ENCODE peak calls at places on chromosomes 16 and 17, in ten cellular contexts. One of them, this sample, is unnamed.

GRCh38 chr17:57603978-57604377 is 141.1 kb downstream of the CCDC182 start:
- DNase-seq in AG10803: no peak
- DNase-seq in H1: no peak
- DNase-seq in HCT116: no peak
- DNase-seq in heart left ventricle: no peak
- DNase-seq in upper lobe of right lung: peak
- DNase-seq in left ventricle myocardium inferior: no peak
- DNase-seq in GM06990: peak
- DNase-seq in heart right ventricle: no peak
- DNase-seq in fibroblast of lung: no peak
- DNase-seq in this sample: no peak

GRCh38 chr16:27084296-27085065 is 17.8 kb downstream of the C16orf82 start:
- DNase-seq in upper lobe of right lung: no peak
- DNase-seq in left ventricle myocardium inferior: no peak
- DNase-seq in HCT116: no peak
- DNase-seq in GM06990: no peak
- DNase-seq in H1: no peak
- DNase-seq in heart right ventricle: no peak
- DNase-seq in AG10803: no peak
- DNase-seq in heart left ventricle: no peak
- DNase-seq in fibroblast of lung: no peak
- DNase-seq in this sample: no peak

GRCh38 chr17:71118039-71118438 is 948.7 kb downstream of the KCNJ2 start:
- DNase-seq in AG10803: no peak
- DNase-seq in heart right ventricle: no peak
- DNase-seq in H1: no peak
- DNase-seq in left ventricle myocardium inferior: no peak
- DNase-seq in GM06990: no peak
- DNase-seq in HCT116: peak
- DNase-seq in heart left ventricle: no peak
- DNase-seq in upper lobe of right lung: no peak
- DNase-seq in fibroblast of lung: peak
- DNase-seq in this sample: no peak

GRCh38 chr17:45288825-45289224 is 26.9 kb upstream of the SPATA32 start:
- DNase-seq in GM06990: no peak
- DNase-seq in upper lobe of right lung: no peak
- DNase-seq in AG10803: no peak
- DNase-seq in heart right ventricle: peak
- DNase-seq in H1: no peak
- DNase-seq in HCT116: no peak
- DNase-seq in heart left ventricle: peak
- DNase-seq in left ventricle myocardium inferior: peak
- DNase-seq in fibroblast of lung: no peak
- DNase-seq in this sample: no peak

GRCh38 chr16:74743668-74744299 is 30.8 kb downstream of the FA2H start:
- DNase-seq in GM06990: no peak
- DNase-seq in upper lobe of right lung: peak
- DNase-seq in heart left ventricle: no peak
- DNase-seq in HCT116: peak
- DNase-seq in AG10803: peak
- DNase-seq in H1: no peak
- DNase-seq in heart right ventricle: no peak
- DNase-seq in left ventricle myocardium inferior: no peak
- DNase-seq in fibroblast of lung: peak
- DNase-seq in this sample: no peak

GRCh38 chr17:55005520-55005919 is 37.0 kb downstream of the STXBP4 start:
- DNase-seq in heart left ventricle: no peak
- DNase-seq in H1: no peak
- DNase-seq in heart right ventricle: no peak
- DNase-seq in upper lobe of right lung: no peak
- DNase-seq in GM06990: no peak
- DNase-seq in AG10803: peak
- DNase-seq in left ventricle myocardium inferior: no peak
- DNase-seq in fibroblast of lung: peak
- DNase-seq in HCT116: peak
- DNase-seq in this sample: peak

GRCh38 chr16:83781-84615 is 6.0 kb downstream of the MPG start:
- DNase-seq in GM06990: no peak
- DNase-seq in upper lobe of right lung: no peak
- DNase-seq in H1: no peak
- DNase-seq in heart left ventricle: no peak
- DNase-seq in heart right ventricle: no peak
- DNase-seq in HCT116: no peak
- DNase-seq in left ventricle myocardium inferior: no peak
- DNase-seq in fibroblast of lung: peak
- DNase-seq in AG10803: no peak
- DNase-seq in this sample: no peak

GRCh38 chr17:13265306-13265705 is 247.5 kb upstream of the ELAC2 start:
- DNase-seq in heart right ventricle: no peak
- DNase-seq in fibroblast of lung: no peak
- DNase-seq in left ventricle myocardium inferior: no peak
- DNase-seq in upper lobe of right lung: no peak
- DNase-seq in H1: no peak
- DNase-seq in GM06990: no peak
- DNase-seq in AG10803: no peak
- DNase-seq in heart left ventricle: no peak
- DNase-seq in HCT116: no peak
- DNase-seq in this sample: no peak

GRCh38 chr17:67994827-67995567 is 1.3 kb downstream of the C17orf58 start:
- DNase-seq in heart left ventricle: no peak
- DNase-seq in H1: no peak
- DNase-seq in fibroblast of lung: peak
- DNase-seq in HCT116: no peak
- DNase-seq in heart right ventricle: no peak
- DNase-seq in AG10803: peak
- DNase-seq in left ventricle myocardium inferior: no peak
- DNase-seq in upper lobe of right lung: no peak
- DNase-seq in GM06990: no peak
- DNase-seq in this sample: peak

GRCh38 chr17:46889992-46890564 is 32.9 kb upstream of the GOSR2 start:
- DNase-seq in heart left ventricle: no peak
- DNase-seq in AG10803: no peak
- DNase-seq in GM06990: no peak
- DNase-seq in H1: no peak
- DNase-seq in heart right ventricle: no peak
- DNase-seq in HCT116: no peak
- DNase-seq in fibroblast of lung: no peak
- DNase-seq in upper lobe of right lung: no peak
- DNase-seq in left ventricle myocardium inferior: no peak
- DNase-seq in this sample: no peak

GRCh38 chr16:64380751-64381150 is 741.1 kb downstream of the CDH11 start:
- DNase-seq in heart left ventricle: no peak
- DNase-seq in upper lobe of right lung: no peak
- DNase-seq in H1: no peak
- DNase-seq in fibroblast of lung: no peak
- DNase-seq in GM06990: no peak
- DNase-seq in left ventricle myocardium inferior: no peak
- DNase-seq in heart right ventricle: no peak
- DNase-seq in AG10803: no peak
- DNase-seq in HCT116: no peak
- DNase-seq in this sample: no peak

GRCh38 chr16:1674306-1674705 is 3.8 kb upstream of the JPT2 start:
- DNase-seq in fibroblast of lung: no peak
- DNase-seq in heart left ventricle: no peak
- DNase-seq in upper lobe of right lung: no peak
- DNase-seq in GM06990: no peak
- DNase-seq in H1: no peak
- DNase-seq in AG10803: no peak
- DNase-seq in heart right ventricle: no peak
- DNase-seq in left ventricle myocardium inferior: no peak
- DNase-seq in HCT116: no peak
- DNase-seq in this sample: no peak

GRCh38 chr17:58120195-58120822 is 27.9 kb upstream of the OR4D1 start:
- DNase-seq in heart left ventricle: peak
- DNase-seq in H1: peak
- DNase-seq in HCT116: peak
- DNase-seq in AG10803: peak
- DNase-seq in left ventricle myocardium inferior: no peak
- DNase-seq in fibroblast of lung: peak
- DNase-seq in GM06990: no peak
- DNase-seq in upper lobe of right lung: no peak
- DNase-seq in heart right ventricle: peak
- DNase-seq in this sample: peak

GRCh38 chr17:6558276-6558675 is 1.9 kb upstream of the PITPNM3 start:
- DNase-seq in H1: no peak
- DNase-seq in fibroblast of lung: no peak
- DNase-seq in HCT116: no peak
- DNase-seq in left ventricle myocardium inferior: no peak
- DNase-seq in AG10803: no peak
- DNase-seq in GM06990: no peak
- DNase-seq in heart right ventricle: no peak
- DNase-seq in upper lobe of right lung: no peak
- DNase-seq in heart left ventricle: peak
- DNase-seq in this sample: no peak

GRCh38 chr17:6556121-6557039 is at the start of gene PITPNM3:
- DNase-seq in GM06990: no peak
- DNase-seq in fibroblast of lung: no peak
- DNase-seq in left ventricle myocardium inferior: no peak
- DNase-seq in AG10803: no peak
- DNase-seq in HCT116: no peak
- DNase-seq in heart left ventricle: no peak
- DNase-seq in heart right ventricle: no peak
- DNase-seq in H1: peak
- DNase-seq in upper lobe of right lung: peak
- DNase-seq in this sample: no peak

GRCh38 chr17:6558932-6559752 is 2.8 kb upstream of the PITPNM3 start:
- DNase-seq in AG10803: no peak
- DNase-seq in HCT116: no peak
- DNase-seq in upper lobe of right lung: peak
- DNase-seq in fibroblast of lung: peak
- DNase-seq in H1: no peak
- DNase-seq in GM06990: no peak
- DNase-seq in heart right ventricle: no peak
- DNase-seq in heart left ventricle: peak
- DNase-seq in left ventricle myocardium inferior: no peak
- DNase-seq in this sample: no peak

GRCh38 chr17:6555331-6556120 is 829 bp downstream of the PITPNM3 start:
- DNase-seq in HCT116: no peak
- DNase-seq in AG10803: peak
- DNase-seq in GM06990: no peak
- DNase-seq in heart left ventricle: no peak
- DNase-seq in H1: peak
- DNase-seq in fibroblast of lung: no peak
- DNase-seq in upper lobe of right lung: peak
- DNase-seq in left ventricle myocardium inferior: no peak
- DNase-seq in heart right ventricle: no peak
- DNase-seq in this sample: no peak

GRCh38 chr17:6557040-6557438 is 684 bp upstream of the PITPNM3 start:
- DNase-seq in GM06990: no peak
- DNase-seq in H1: no peak
- DNase-seq in heart left ventricle: no peak
- DNase-seq in heart right ventricle: no peak
- DNase-seq in AG10803: no peak
- DNase-seq in left ventricle myocardium inferior: no peak
- DNase-seq in HCT116: no peak
- DNase-seq in upper lobe of right lung: no peak
- DNase-seq in fibroblast of lung: no peak
- DNase-seq in this sample: no peak
- H3K4me3 ChIP-seq in GM06990: no peak
- H3K4me3 ChIP-seq in H1: peak
- H3K4me3 ChIP-seq in heart left ventricle: no peak
- H3K4me3 ChIP-seq in heart right ventricle: no peak
- H3K4me3 ChIP-seq in AG10803: no peak
- H3K4me3 ChIP-seq in left ventricle myocardium inferior: peak
- H3K4me3 ChIP-seq in HCT116: peak
- H3K4me3 ChIP-seq in upper lobe of right lung: peak
- H3K4me3 ChIP-seq in fibroblast of lung: no peak
- H3K4me3 ChIP-seq in this sample: no peak

GRCh38 chr17:27408891-27409290 is 47.4 kb upstream of the KSR1 start:
- DNase-seq in heart left ventricle: no peak
- DNase-seq in AG10803: peak
- DNase-seq in upper lobe of right lung: no peak
- DNase-seq in H1: no peak
- DNase-seq in fibroblast of lung: peak
- DNase-seq in left ventricle myocardium inferior: no peak
- DNase-seq in HCT116: no peak
- DNase-seq in heart right ventricle: no peak
- DNase-seq in GM06990: no peak
- DNase-seq in this sample: no peak
- H3K4me3 ChIP-seq in heart left ventricle: no peak
- H3K4me3 ChIP-seq in AG10803: no peak
- H3K4me3 ChIP-seq in upper lobe of right lung: no peak
- H3K4me3 ChIP-seq in H1: no peak
- H3K4me3 ChIP-seq in fibroblast of lung: no peak
- H3K4me3 ChIP-seq in left ventricle myocardium inferior: no peak
- H3K4me3 ChIP-seq in HCT116: no peak
- H3K4me3 ChIP-seq in heart right ventricle: no peak
- H3K4me3 ChIP-seq in GM06990: no peak
- H3K4me3 ChIP-seq in this sample: no peak

GRCh38 chr17:34156741-34157589 is 98.1 kb upstream of the CCL2 start:
- DNase-seq in HCT116: no peak
- DNase-seq in H1: peak
- DNase-seq in fibroblast of lung: no peak
- DNase-seq in heart left ventricle: no peak
- DNase-seq in left ventricle myocardium inferior: no peak
- DNase-seq in upper lobe of right lung: peak
- DNase-seq in GM06990: no peak
- DNase-seq in AG10803: no peak
- DNase-seq in heart right ventricle: no peak
- DNase-seq in this sample: no peak
- H3K4me3 ChIP-seq in HCT116: no peak
- H3K4me3 ChIP-seq in H1: peak
- H3K4me3 ChIP-seq in fibroblast of lung: no peak
- H3K4me3 ChIP-seq in heart left ventricle: no peak
- H3K4me3 ChIP-seq in left ventricle myocardium inferior: peak
- H3K4me3 ChIP-seq in upper lobe of right lung: no peak
- H3K4me3 ChIP-seq in GM06990: no peak
- H3K4me3 ChIP-seq in AG10803: no peak
- H3K4me3 ChIP-seq in heart right ventricle: no peak
- H3K4me3 ChIP-seq in this sample: no peak

DNA sequence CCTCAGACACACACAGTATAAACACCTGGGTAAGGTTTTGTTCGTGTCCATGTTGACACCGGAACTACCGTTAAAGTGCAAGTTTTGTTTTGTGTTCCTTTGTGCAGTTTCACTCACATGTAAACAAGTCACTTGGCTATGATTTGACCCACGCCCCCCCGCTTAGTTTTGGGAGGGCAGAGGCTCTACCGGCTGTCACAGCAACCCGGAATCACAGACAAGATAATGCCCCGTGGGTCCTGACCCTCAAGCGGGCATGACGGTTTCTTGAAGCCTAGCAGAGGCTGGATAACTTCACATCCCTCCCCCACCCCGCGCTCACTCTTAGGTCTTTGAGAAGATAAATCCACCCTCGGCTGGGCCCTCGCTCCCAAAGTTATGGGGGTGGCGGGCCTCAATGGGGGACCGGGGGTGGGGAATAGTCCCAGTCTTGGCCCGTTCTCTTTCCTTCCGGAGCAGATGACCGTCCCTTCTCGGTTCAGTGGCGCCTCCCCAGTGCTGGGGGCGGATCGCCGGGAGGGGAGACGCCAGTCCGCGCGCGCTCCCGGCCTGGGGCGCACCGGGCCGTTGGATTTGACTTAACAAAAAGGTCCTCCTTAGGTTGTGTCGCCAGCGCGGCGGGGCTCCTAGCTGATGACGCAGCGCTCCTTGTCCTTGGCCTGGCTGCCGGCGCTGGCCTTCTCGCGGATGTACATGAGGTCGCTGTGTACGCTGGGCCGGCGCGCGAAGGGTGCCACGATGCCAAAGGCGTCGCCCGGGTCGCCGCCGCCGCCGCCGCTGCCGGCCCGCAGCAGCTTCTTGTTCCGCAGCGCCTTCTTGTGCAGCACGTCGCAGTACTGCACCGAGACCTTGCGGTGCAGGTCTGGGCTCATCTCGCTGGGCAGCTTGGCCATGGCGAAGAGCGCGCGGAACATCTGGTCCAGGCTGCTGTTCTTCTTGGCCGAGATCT is 1.4 kb downstream of the RASD1 start:
- DNase-seq in left ventricle myocardium inferior: peak
- DNase-seq in heart left ventricle: peak
- DNase-seq in HCT116: no peak
- DNase-seq in heart right ventricle: peak
- DNase-seq in H1: peak
- DNase-seq in fibroblast of lung: peak
- DNase-seq in upper lobe of right lung: peak
- DNase-seq in GM06990: no peak
- DNase-seq in AG10803: peak
- DNase-seq in this sample: no peak
- H3K4me3 ChIP-seq in left ventricle myocardium inferior: peak
- H3K4me3 ChIP-seq in heart left ventricle: peak
- H3K4me3 ChIP-seq in HCT116: no peak
- H3K4me3 ChIP-seq in heart right ventricle: peak
- H3K4me3 ChIP-seq in H1: peak
- H3K4me3 ChIP-seq in fibroblast of lung: peak
- H3K4me3 ChIP-seq in upper lobe of right lung: peak
- H3K4me3 ChIP-seq in GM06990: no peak
- H3K4me3 ChIP-seq in AG10803: peak
- H3K4me3 ChIP-seq in this sample: peak

This sample was measured in HFF-Myc.